ENCODE peak calls at places on chromosome 13, in ten cellular contexts. V is HAP-1; S is HepG2; E is psoas muscle; A is CD8-positive, alpha-beta memory T cell; Y is endothelial cell of umbilical vein; Q is NT2/D1; M is body of pancreas; H is H9; I is pancreas. N is an unnamed sample.

GRCh38 chr13:44819245-44819644 is 170.0 kb downstream of the NUFIP1 start:
- DNase-seq in E (no peak), I (no peak), Q (no peak), V (no peak), Y (peak; percentile 85), M (no peak), H (no peak), A (no peak), S (peak; percentile 57), N (no peak)

GRCh38 chr13:99722931-99723330 is 221.7 kb downstream of the TM9SF2 start:
- DNase-seq in S (no peak), Q (no peak), M (peak; percentile 15), E (no peak), Y (no peak), H (no peak), A (no peak), V (no peak), I (no peak), N (no peak)

GRCh38 chr13:46170687-46171086 is 11.3 kb downstream of the LCP1 start:
- DNase-seq in M (no peak), Q (no peak), A (peak; percentile 61), I (no peak), E (no peak), S (peak; percentile 10), H (no peak), Y (no peak), V (no peak), N (no peak)

GRCh38 chr13:94351292-94352000 is 128.0 kb downstream of the DCT start:
- DNase-seq in E (no peak), V (no peak), Y (no peak), Q (no peak), A (no peak), H (no peak), I (no peak), S (no peak), M (no peak), N (no peak)

GRCh38 chr13:22103628-22104027 is 432.8 kb downstream of the FGF9 start:
- DNase-seq in Y (no peak), Q (no peak), S (no peak), E (no peak), A (no peak), V (no peak), H (no peak), M (no peak), I (no peak), N (no peak)

GRCh38 chr13:45333973-45334922 is 6.7 kb downstream of the TPT1 start:
- DNase-seq in Q (no peak), E (no peak), V (no peak), Y (peak; percentile 45), A (peak; percentile 56), M (no peak), S (no peak), I (no peak), H (no peak), N (no peak)

GRCh38 chr13:66665991-66666390 is 564.1 kb downstream of the PCDH9 start:
- DNase-seq in I (no peak), M (no peak), A (no peak), Y (peak; percentile 14), V (peak; percentile 38), Q (peak; percentile 3), S (no peak), H (peak; percentile 51), E (peak; percentile 47), N (no peak)

GRCh38 chr13:77749481-77749880 is 52.0 kb downstream of the SLAIN1 start:
- DNase-seq in M (no peak), H (no peak), S (no peak), V (no peak), I (no peak), A (no peak), Q (no peak), Y (peak; percentile 21), E (no peak), N (no peak)

GRCh38 chr13:98246538-98247172 is 69.6 kb upstream of the RNF113B start:
- DNase-seq in I (no peak), H (no peak), M (no peak), Y (no peak), E (no peak), V (no peak), A (no peak), S (peak; percentile 96), Q (no peak), N (no peak)

GRCh38 chr13:112775791-112776279 is 86.0 kb downstream of the ATP11A start:
- DNase-seq in A (no peak), Q (no peak), S (no peak), I (no peak), E (no peak), M (no peak), Y (no peak), V (no peak), H (peak; percentile 36), N (no peak)

GRCh38 chr13:76758738-76759137 is 127.5 kb downstream of the KCTD12 start:
- DNase-seq in Y (peak; percentile 50), Q (no peak), H (no peak), S (no peak), M (no peak), I (no peak), V (no peak), A (no peak), E (no peak), N (no peak)

DNA sequence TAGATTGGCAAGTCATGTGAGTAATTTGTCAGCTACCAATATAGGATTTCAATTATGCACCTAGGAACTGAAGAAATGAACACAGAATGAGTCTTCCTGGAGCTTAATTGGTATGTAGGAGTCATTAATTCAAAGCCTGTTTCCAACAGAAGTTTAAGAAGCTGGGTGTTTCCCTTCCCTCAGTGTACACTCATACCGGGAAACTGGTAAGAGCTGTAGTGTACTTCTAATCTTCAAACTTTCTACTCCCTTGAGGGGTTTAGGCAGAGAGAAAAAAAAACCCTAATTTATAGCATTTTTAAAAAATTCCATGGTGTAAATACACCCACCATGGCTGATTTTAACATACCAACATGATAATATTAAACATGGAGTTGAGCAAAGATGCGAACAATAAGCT is 665.7 kb upstream of the SLITRK5 start:
- DNase-seq in M (no peak), S (no peak), Q (no peak), E (no peak), V (no peak), Y (no peak), I (no peak), A (no peak), H (no peak), N (no peak)
- H3K4me1 ChIP-seq in M (no peaks in the 10 kb centered on the region), S (no peaks in the 10 kb centered on the region), Q (no peaks in the 10 kb centered on the region), E (no peaks in the 10 kb centered on the region), V (no peaks in the 10 kb centered on the region), Y (no peaks in the 10 kb centered on the region), I (no peaks in the 10 kb centered on the region), A (no peaks in the 10 kb centered on the region), H (no peaks in the 10 kb centered on the region), N (no peaks in the 10 kb centered on the region)

DNA sequence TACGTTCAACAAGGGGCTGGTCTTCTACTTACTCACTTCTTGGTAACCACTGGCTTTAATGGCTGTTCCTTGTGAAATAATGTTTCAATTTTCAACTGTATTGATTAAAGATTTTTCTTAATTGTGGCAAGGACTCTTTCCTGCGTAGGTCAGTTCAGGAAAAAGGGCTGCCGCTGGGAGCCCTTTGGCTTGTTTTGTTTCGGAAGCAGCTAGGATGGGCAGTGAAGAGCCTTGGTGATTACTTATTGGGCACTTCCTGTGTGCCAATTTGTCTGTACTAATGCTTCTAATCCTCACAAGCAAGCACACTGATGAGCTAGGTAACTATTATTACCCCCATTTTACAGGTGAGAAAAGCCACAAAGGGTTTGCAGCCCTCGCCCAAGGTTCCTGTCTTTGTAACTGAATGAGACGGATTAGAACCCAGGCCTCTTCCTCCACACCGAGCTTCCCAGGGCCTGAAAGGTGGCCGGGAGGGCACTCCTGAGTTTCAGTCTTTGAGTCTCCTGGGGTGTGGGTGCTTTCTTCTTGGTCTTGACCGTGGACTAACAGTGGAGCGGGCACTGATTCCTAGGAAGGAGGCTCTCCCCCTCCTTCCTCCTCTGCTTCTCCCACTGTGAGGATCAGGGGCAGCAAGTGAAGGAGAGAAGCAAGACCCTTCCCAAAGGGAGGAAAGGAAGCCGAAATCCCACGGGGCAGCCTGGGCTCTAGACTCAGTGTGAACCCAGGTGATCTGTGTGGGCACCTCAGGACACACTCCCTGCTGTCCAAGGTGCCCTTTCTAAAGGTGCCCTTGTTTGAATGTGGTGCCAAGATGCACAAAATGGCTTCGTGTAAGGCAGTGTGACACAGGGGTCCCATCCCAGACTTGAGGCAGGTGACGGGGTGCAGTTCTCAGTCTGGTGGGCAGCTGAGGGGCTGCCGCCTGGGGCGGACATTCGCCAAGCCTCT is 3.7 kb downstream of the COL4A2 start:
- DNase-seq in E (no peak), M (no peak), Y (no peak), S (no peak), A (no peak), I (no peak), H (peak; percentile 14), V (no peak), Q (no peak), N (no peak)
- H3K4me1 ChIP-seq in E (peaks cover 7% of the 10 kb centered on the region), M (peaks cover 57% of the 10 kb centered on the region), Y (peaks cover 35% of the 10 kb centered on the region), S (peaks cover 11% of the 10 kb centered on the region), A (no peaks in the 10 kb centered on the region), I (no peaks in the 10 kb centered on the region), H (no peaks in the 10 kb centered on the region), V (no peaks in the 10 kb centered on the region), Q (peaks cover 7% of the 10 kb centered on the region), N (peaks cover 48% of the 10 kb centered on the region)

GRCh38 chr13:32636711-32637110 is 50.5 kb downstream of the PDS5B start:
- DNase-seq in Q (no peak), H (no peak), I (no peak), Y (no peak), E (no peak), A (no peak), V (no peak), S (no peak), M (no peak), N (no peak)

GRCh38 chr13:32642858-32643257 is 56.6 kb downstream of the PDS5B start:
- DNase-seq in S (no peak), H (no peak), E (no peak), Y (peak; percentile 16), I (no peak), V (no peak), A (no peak), M (no peak), Q (no peak), N (no peak)

GRCh38 chr13:32642316-32642715 is 56.1 kb downstream of the PDS5B start:
- DNase-seq in E (no peak), A (no peak), Y (peak; percentile 28), H (no peak), I (no peak), S (no peak), Q (no peak), M (no peak), V (no peak), N (no peak)

GRCh38 chr13:32639502-32640105 is 53.4 kb downstream of the PDS5B start:
- DNase-seq in S (peak; percentile 50), H (no peak), M (peak; percentile 54), A (peak; percentile 44), Y (peak; percentile 67), I (no peak), Q (peak; percentile 6), V (peak; percentile 56), E (peak; percentile 65), N (peak; percentile 57)

GRCh38 chr13:32638739-32639138 is 52.5 kb downstream of the PDS5B start:
- DNase-seq in Y (no peak), S (no peak), M (no peak), V (no peak), H (no peak), A (no peak), I (no peak), E (no peak), Q (no peak), N (no peak)
- H3K4me1 ChIP-seq in Y (peaks cover 5% of the 10 kb centered on the region), S (peaks cover 25% of the 10 kb centered on the region), M (peaks cover 7% of the 10 kb centered on the region), V (peaks cover 13% of the 10 kb centered on the region), H (peaks cover 3% of the 10 kb centered on the region), A (peaks cover 14% of the 10 kb centered on the region), I (no peaks in the 10 kb centered on the region), E (peaks cover 9% of the 10 kb centered on the region), Q (no peaks in the 10 kb centered on the region), N (peaks cover 10% of the 10 kb centered on the region)

GRCh38 chr13:101514695-101515275 is 62.3 kb downstream of the ITGBL1 start:
- DNase-seq in E (no peak), H (no peak), A (peak; percentile 9), M (no peak), Y (peak; percentile 80), Q (no peak), V (peak; percentile 50), I (no peak), S (peak; percentile 48), N (no peak)
- H3K4me1 ChIP-seq in E (no peaks in the 10 kb centered on the region), H (peaks cover 3% of the 10 kb centered on the region), A (no peaks in the 10 kb centered on the region), M (no peaks in the 10 kb centered on the region), Y (peaks cover 37% of the 10 kb centered on the region), Q (no peaks in the 10 kb centered on the region), V (no peaks in the 10 kb centered on the region), I (no peaks in the 10 kb centered on the region), S (no peaks in the 10 kb centered on the region), N (no peaks in the 10 kb centered on the region)